ENCODE peak calls at places on chromosomes 6 and 20, in five cellular contexts. F, T, X, N and J are unnamed samples.
A peak's percentile ranks its signal among the peaks of the same experiment; 100 is the strongest.

GRCh38 chr6:11763460-11764249 is 14.9 kb downstream of the ADTRP start:
- DNase-seq in F (no peak), T (peak; percentile 26), X (no peak), N (no peak), J (peak; percentile 32)

GRCh38 chr6:36309212-36309611 is 27.5 kb downstream of the BNIP5 start:
- DNase-seq in F (no peak), T (no peak), X (no peak), N (no peak), J (no peak)

GRCh38 chr20:44979090-44979621 is 12.8 kb downstream of the STK4 start:
- DNase-seq in F (peak; percentile 25), T (peak; percentile 49), X (no peak), N (no peak), J (no peak)

GRCh38 chr20:1632228-1632577 is 12.4 kb upstream of the SIRPB1 start:
- DNase-seq in F (no peak), T (no peak), X (no peak), N (peak; percentile 34), J (no peak)

GRCh38 chr6:165972139-165972802 is 195.4 kb downstream of the TBXT start:
- DNase-seq in F (no peak), T (no peak), X (no peak), N (no peak), J (no peak)

GRCh38 chr6:125197795-125198269 is 44.3 kb downstream of the TPD52L1 start:
- DNase-seq in F (peak; percentile 63), T (peak; percentile 72), X (peak; percentile 49), N (peak; percentile 72), J (no peak)

GRCh38 chr20:62652051-62652893 is 10.0 kb downstream of the SLCO4A1 start:
- DNase-seq in F (peak; percentile 94), T (peak; percentile 90), X (peak; percentile 33), N (peak; percentile 99), J (peak; percentile 39)

GRCh38 chr6:70479236-70479635 is 65.9 kb downstream of the FAM135A start:
- DNase-seq in F (no peak), T (peak; percentile 58), X (no peak), N (no peak), J (peak; percentile 35)

GRCh38 chr6:21739241-21739640 is 145.7 kb downstream of the SOX4 start:
- DNase-seq in F (no peak), T (no peak), X (no peak), N (no peak), J (no peak)

GRCh38 chr6:45812937-45813336 is 202.7 kb downstream of the CLIC5 start:
- DNase-seq in F (no peak), T (peak; percentile 62), X (no peak), N (no peak), J (peak; percentile 25)

GRCh38 chr20:41567615-41568014 is 50.6 kb downstream of the CHD6 start:
- DNase-seq in F (no peak), T (no peak), X (no peak), N (no peak), J (no peak)

GRCh38 chr6:50818673-50819072 is at the start of gene TFAP2B:
- DNase-seq in F (no peak), T (no peak), X (no peak), N (no peak), J (no peak)

GRCh38 chr6:50821431-50822077 is 2.9 kb downstream of the TFAP2B start:
- DNase-seq in F (no peak), T (no peak), X (no peak), N (no peak), J (peak; percentile 50)

GRCh38 chr6:50820590-50821234 is 2.0 kb downstream of the TFAP2B start:
- DNase-seq in F (no peak), T (no peak), X (no peak), N (no peak), J (peak; percentile 66)

GRCh38 chr6:50819527-50819905 is 845 bp downstream of the TFAP2B start:
- DNase-seq in F (no peak), T (no peak), X (no peak), N (peak; percentile 41), J (peak; percentile 77)

GRCh38 chr6:50819906-50820589 is 1.4 kb downstream of the TFAP2B start:
- DNase-seq in F (no peak), T (no peak), X (no peak), N (peak; percentile 8), J (peak; percentile 61)
- TF ChIP-seq EZH2 in F (no peak), T (peak; percentile 88), X (no peak), N (peak; percentile 70), J (peak; percentile 97)

DNA sequence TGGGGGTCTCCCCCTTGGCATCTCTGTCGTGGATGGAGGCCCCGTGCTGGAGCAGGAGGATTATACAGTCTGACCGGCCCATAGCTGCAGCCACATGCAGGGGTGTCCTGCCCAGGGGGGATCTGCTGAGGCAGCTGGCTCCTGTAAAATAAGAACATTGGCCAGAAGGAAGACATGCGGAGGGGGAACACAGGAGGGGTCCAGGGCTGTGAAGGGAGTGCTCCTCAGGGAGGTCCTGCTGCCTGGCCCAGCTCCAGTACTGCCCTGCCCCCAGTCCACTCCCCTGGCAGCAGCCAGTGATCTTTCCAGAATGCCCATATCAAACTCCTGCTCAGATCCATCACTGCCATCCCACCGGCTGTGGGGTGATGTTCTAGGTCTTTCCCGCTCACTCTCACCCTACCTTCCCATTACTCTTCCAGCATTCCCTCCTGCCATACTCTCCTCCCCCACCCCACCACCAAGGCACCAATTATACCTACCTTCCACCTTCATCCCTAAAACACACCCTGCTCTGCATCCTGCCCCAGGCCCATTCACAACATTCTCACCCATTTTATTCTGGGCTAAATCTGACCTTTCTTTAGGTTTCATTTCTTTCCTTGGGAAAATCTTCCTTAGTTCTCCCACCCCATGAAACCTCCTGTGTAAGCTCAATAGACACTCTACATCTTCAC is 9.7 kb downstream of the ANKRD60 start:
- DNase-seq in F (no peak), T (no peak), X (no peak), N (no peak), J (no peak)
- H3K27ac ChIP-seq in F (no peak overlapping the region), T (no peak overlapping the region), X (no peak overlapping the region), N (peak overlapping the region; percentile 37), J (no peak overlapping the region)

DNA sequence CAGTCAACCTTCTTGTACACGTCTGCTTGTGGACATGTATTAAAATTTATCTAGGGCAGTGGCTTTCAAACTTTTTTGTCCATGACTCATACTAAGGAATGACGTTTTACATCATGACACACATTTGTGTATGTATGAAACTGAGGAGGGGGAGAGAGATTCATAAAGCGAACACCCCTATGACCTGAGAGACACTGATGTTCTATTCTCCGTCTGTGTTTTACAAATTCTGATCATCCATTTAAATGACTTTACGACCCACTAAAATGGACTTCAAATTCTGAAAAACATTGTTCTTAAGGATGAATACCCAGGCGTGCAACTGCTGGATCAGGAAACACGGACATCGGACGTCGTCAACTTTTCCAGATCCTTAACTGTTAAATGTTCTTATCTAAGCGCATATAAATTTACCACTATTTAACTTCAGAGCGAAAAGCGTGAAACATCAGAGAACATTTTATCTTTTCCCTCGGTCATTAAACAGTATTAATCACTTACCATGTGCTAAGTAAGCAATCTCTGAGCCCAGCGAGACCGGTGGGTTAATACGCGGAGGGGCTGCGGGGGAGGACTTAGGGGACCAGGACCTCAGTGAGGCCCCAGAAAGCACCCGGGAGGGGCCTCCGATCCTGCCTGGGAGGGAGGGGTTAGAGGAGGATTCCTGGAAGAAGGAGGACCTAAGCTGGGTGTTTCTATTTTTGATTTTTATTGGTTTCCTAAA is 1.2 kb downstream of the PLAGL1 start:
- DNase-seq in F (no peak), T (peak; percentile 77), X (peak; percentile 16), N (peak; percentile 65), J (peak; percentile 24)
- TF ChIP-seq EZH2 in F (no peak), T (no peak), X (no peak), N (no peak), J (no peak)

GRCh38 chr20:50845566-50846211 is 50.8 kb downstream of the BCAS4 start:
- DNase-seq in F (no peak), T (no peak), X (no peak), N (no peak), J (no peak)

GRCh38 chr20:50850721-50851286 is 55.9 kb downstream of the BCAS4 start:
- DNase-seq in F (no peak), T (no peak), X (no peak), N (no peak), J (peak; percentile 55)

GRCh38 chr20:50852085-50852484 is 57.2 kb downstream of the BCAS4 start:
- DNase-seq in F (no peak), T (no peak), X (no peak), N (no peak), J (no peak)

GRCh38 chr20:50848846-50849673 is 54.2 kb downstream of the BCAS4 start:
- DNase-seq in F (no peak), T (no peak), X (no peak), N (no peak), J (no peak)

GRCh38 chr20:50848341-50848808 is 53.5 kb downstream of the BCAS4 start:
- DNase-seq in F (peak; percentile 43), T (no peak), X (no peak), N (peak; percentile 39), J (no peak)
- H3K27ac ChIP-seq in F (no peak overlapping the region), T (no peak overlapping the region), X (no peak overlapping the region), N (no peak overlapping the region), J (peak overlapping the region; percentile 20)

DNA sequence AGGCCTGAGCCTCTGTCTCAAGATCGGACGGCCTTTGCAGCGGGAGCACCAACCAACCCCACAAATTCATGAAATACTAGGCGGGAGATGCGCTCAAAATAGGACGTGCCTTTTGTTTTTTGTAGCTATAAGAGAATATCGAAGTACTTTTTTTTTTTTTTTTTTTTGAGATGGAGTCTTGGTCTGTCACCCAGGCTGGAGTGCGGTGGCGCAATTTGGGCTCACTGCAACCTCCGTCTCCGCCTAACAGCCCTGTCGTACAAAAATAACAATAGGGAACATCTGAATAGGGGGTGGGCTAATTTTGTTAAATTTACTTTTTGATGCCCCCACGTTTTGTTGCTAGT is 5.9 kb upstream of the TUBB2A start:
- DNase-seq in F (no peak), T (no peak), X (no peak), N (no peak), J (no peak)
- TF ChIP-seq EZH2 in F (no peak), T (no peak), X (no peak), N (no peak), J (no peak)